ENCODE peak calls at places on chromosomes 5 and 9, in eight cellular contexts. I is CD4-positive, CD25-positive, alpha-beta regulatory T cell; D is PC-3; M is gastrocnemius medialis; N is K562; P is Karpas-422; L is effector memory CD4-positive, alpha-beta T cell; W is esophagus squamous epithelium. E is an unnamed sample.

GRCh38 chr9:136975624-136976023 is 1.7 kb upstream of the PTGDS start:
- DNase-seq in I (no peak), D (no peak), M (no peak), N (peak; percentile 57), P (peak; percentile 78), L (no peak), W (no peak), E (peak; percentile 28)

GRCh38 chr5:110957934-110958333 is 113.6 kb upstream of the TSLP start:
- DNase-seq in I (no peak), D (peak; percentile 96), M (no peak), N (no peak), P (no peak), L (no peak), W (no peak), E (no peak)

GRCh38 chr9:4591123-4591500 is 71.0 kb upstream of the PLPP6 start:
- DNase-seq in I (no peak), D (no peak), M (no peak), N (no peak), P (no peak), L (no peak), W (no peak), E (no peak)

GRCh38 chr9:128877852-128878251 is 3.9 kb downstream of the KYAT1 start:
- DNase-seq in I (no peak), D (no peak), M (no peak), N (no peak), P (no peak), L (no peak), W (no peak), E (peak; percentile 51)

GRCh38 chr9:114775981-114776380 is 29.9 kb downstream of the TNFSF15 start:
- DNase-seq in I (no peak), D (no peak), M (no peak), N (no peak), P (no peak), L (no peak), W (no peak), E (no peak)

GRCh38 chr9:89765211-89765610 is 160.4 kb downstream of the GADD45G start:
- DNase-seq in I (no peak), D (no peak), M (no peak), N (no peak), P (no peak), L (no peak), W (no peak), E (no peak)

GRCh38 chr5:53749611-53750010 is 189.2 kb downstream of the NDUFS4 start:
- DNase-seq in I (no peak), D (no peak), M (no peak), N (no peak), P (no peak), L (no peak), W (no peak), E (no peak)

GRCh38 chr5:177128551-177128976 is 5.0 kb upstream of the NSD1 start:
- DNase-seq in I (no peak), D (peak; percentile 1), M (no peak), N (no peak), P (no peak), L (no peak), W (no peak), E (no peak)

GRCh38 chr5:102971693-102972293 is 148.1 kb downstream of the GIN1 start:
- DNase-seq in I (no peak), D (peak; percentile 70), M (no peak), N (no peak), P (peak; percentile 53), L (no peak), W (no peak), E (peak; percentile 5)

GRCh38 chr9:38437193-38437823 is 13.1 kb upstream of the IGFBPL1 start:
- DNase-seq in I (no peak), D (peak; percentile 84), M (no peak), N (no peak), P (no peak), L (no peak), W (no peak), E (no peak)

GRCh38 chr5:71482132-71482531 is 26.7 kb downstream of the BDP1 start:
- DNase-seq in I (no peak), D (peak; percentile 64), M (no peak), N (no peak), P (no peak), L (no peak), W (no peak), E (no peak)

GRCh38 chr9:79611091-79611614 is 39.4 kb downstream of the TLE4 start:
- DNase-seq in I (no peak), D (peak; percentile 27), M (no peak), N (peak; percentile 5), P (peak; percentile 72), L (no peak), W (no peak), E (peak; percentile 18)

GRCh38 chr9:115952667-115953316 is 200.8 kb upstream of the PAPPA start:
- DNase-seq in I (no peak), D (peak; percentile 68), M (no peak), N (no peak), P (no peak), L (no peak), W (no peak), E (no peak)

GRCh38 chr9:129712595-129713524 is 40.0 kb downstream of the PTGES start:
- DNase-seq in I (no peak), D (peak; percentile 12), M (no peak), N (no peak), P (no peak), L (no peak), W (no peak), E (no peak)

GRCh38 chr5:107340631-107341030 is 330.1 kb downstream of the EFNA5 start:
- DNase-seq in I (no peak), D (no peak), M (no peak), N (no peak), P (no peak), L (no peak), W (no peak), E (no peak)

GRCh38 chr5:140725799-140726471 is 25.7 kb downstream of the ZMAT2 start:
- DNase-seq in I (peak; percentile 37), D (no peak), M (no peak), N (peak; percentile 89), P (no peak), L (peak; percentile 55), W (no peak), E (no peak)

GRCh38 chr5:56129288-56129687 is 103.8 kb downstream of the ANKRD55 start:
- DNase-seq in I (no peak), D (peak; percentile 33), M (no peak), N (no peak), P (no peak), L (no peak), W (no peak), E (no peak)

GRCh38 chr9:127765418-127765817 is 13.0 kb downstream of the SH2D3C start:
- DNase-seq in I (no peak), D (no peak), M (no peak), N (no peak), P (no peak), L (no peak), W (no peak), E (no peak)

GRCh38 chr5:166347051-166347450 is 1944.4 kb upstream of the WWC1 start:
- DNase-seq in I (no peak), D (no peak), M (no peak), N (no peak), P (no peak), L (no peak), W (no peak), E (no peak)

GRCh38 chr5:154071799-154072781 is 33.3 kb downstream of the MFAP3 start:
- DNase-seq in I (peak; percentile 71), D (peak; percentile 80), M (peak; percentile 40), N (peak; percentile 84), P (peak; percentile 90), L (peak; percentile 60), W (peak; percentile 14), E (peak; percentile 76)

GRCh38 chr5:67476531-67476930 is 279.9 kb upstream of the CD180 start:
- DNase-seq in I (no peak), D (no peak), M (no peak), N (no peak), P (no peak), L (no peak), W (no peak), E (no peak)
- H3K4me3 ChIP-seq in I (no peak overlapping the region), D (no peak overlapping the region), M (no peak overlapping the region), N (no peak overlapping the region), P (no peak overlapping the region), L (no peak overlapping the region), W (no peak overlapping the region), E (no peak overlapping the region)

GRCh38 chr9:23554691-23555090 is 271.3 kb downstream of the ELAVL2 start:
- DNase-seq in I (no peak), D (no peak), M (no peak), N (no peak), P (peak; percentile 67), L (no peak), W (no peak), E (no peak)

GRCh38 chr9:23559522-23559921 is 266.5 kb downstream of the ELAVL2 start:
- DNase-seq in I (no peak), D (no peak), M (no peak), N (no peak), P (no peak), L (no peak), W (no peak), E (no peak)

GRCh38 chr9:23556459-23556858 is 269.6 kb downstream of the ELAVL2 start:
- DNase-seq in I (no peak), D (peak; percentile 66), M (no peak), N (no peak), P (no peak), L (no peak), W (no peak), E (no peak)

GRCh38 chr9:23555849-23556248 is 270.2 kb downstream of the ELAVL2 start:
- DNase-seq in I (no peak), D (no peak), M (no peak), N (no peak), P (no peak), L (no peak), W (no peak), E (no peak)

GRCh38 chr9:23557691-23558090 is 268.3 kb downstream of the ELAVL2 start:
- DNase-seq in I (no peak), D (no peak), M (no peak), N (no peak), P (no peak), L (no peak), W (no peak), E (no peak)
- H3K36me3 ChIP-seq in I (no peaks in the 10 kb centered on the region), D (no peaks in the 10 kb centered on the region), M (no peaks in the 10 kb centered on the region), N (no peaks in the 10 kb centered on the region), P (no peaks in the 10 kb centered on the region), L (no peaks in the 10 kb centered on the region), W (no peaks in the 10 kb centered on the region), E (no peaks in the 10 kb centered on the region)

DNA sequence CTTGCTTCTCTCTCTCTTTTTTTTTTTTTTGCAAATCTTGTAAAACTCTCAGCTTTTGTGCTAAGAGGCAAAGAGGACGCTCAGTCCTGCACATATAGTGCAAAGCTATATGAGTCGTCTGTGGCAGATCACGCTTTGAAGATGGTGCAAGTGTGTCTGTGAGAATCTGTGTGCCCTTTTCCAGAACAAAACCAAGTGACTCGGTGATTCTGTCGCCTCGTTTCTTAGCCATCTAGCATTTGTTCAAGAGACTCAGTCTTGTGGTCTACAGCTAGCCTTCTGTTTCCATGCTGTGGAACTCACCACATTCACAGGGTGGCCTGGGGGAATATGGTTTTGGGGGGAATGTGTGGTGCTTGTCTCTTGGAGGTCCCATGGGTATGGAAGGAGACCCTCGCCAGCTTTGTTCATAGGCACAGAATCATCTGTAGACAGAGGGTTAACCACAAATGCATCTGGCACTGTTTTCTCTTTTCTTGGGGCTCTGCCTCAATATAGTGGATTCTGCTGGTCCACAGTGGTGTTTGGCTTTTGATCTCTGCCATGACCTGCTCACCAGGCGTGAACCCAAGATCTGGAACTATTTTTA is 82.1 kb downstream of the C9orf152 start:
- DNase-seq in I (no peak), D (no peak), M (no peak), N (no peak), P (no peak), L (no peak), W (no peak), E (peak; percentile 73)
- H3K4me3 ChIP-seq in I (peak overlapping the region; percentile 2), D (no peak overlapping the region), M (no peak overlapping the region), N (no peak overlapping the region), P (no peak overlapping the region), L (no peak overlapping the region), W (no peak overlapping the region), E (peak overlapping the region; percentile 57)

GRCh38 chr9:18743976-18744375 is 270.0 kb downstream of the ADAMTSL1 start:
- DNase-seq in I (no peak), D (no peak), M (no peak), N (no peak), P (no peak), L (no peak), W (no peak), E (no peak)
- H3K36me3 ChIP-seq in I (no peaks in the 10 kb centered on the region), D (no peaks in the 10 kb centered on the region), M (no peaks in the 10 kb centered on the region), N (no peaks in the 10 kb centered on the region), P (no peaks in the 10 kb centered on the region), L (no peaks in the 10 kb centered on the region), W (no peaks in the 10 kb centered on the region), E (no peaks in the 10 kb centered on the region)

E was measured in OCI-LY7.